ENCODE peak calls at places on chromosomes 13 and 19, in six cellular contexts. G, L, V, N, Y and F are unnamed samples.

GRCh38 chr19:50639121-50640112 is at the start of gene SYT3:
- DNase-seq in G (peak; percentile 27), L (peak; percentile 66), V (peak; percentile 78), N (no peak), Y (peak; percentile 10), F (peak; percentile 71)

GRCh38 chr13:66003558-66003957 is 1226.6 kb downstream of the PCDH9 start:
- DNase-seq in G (no peak), L (no peak), V (no peak), N (no peak), Y (no peak), F (no peak)

GRCh38 chr19:37309834-37310575 is 60.9 kb upstream of the ZNF527 start:
- DNase-seq in G (no peak), L (no peak), V (no peak), N (no peak), Y (peak; percentile 35), F (peak; percentile 45)

GRCh38 chr19:4423727-4424126 is 21.3 kb downstream of the CHAF1A start:
- DNase-seq in G (no peak), L (no peak), V (no peak), N (no peak), Y (no peak), F (no peak)

GRCh38 chr13:114226088-114226487 is 8.6 kb upstream of the CDC16 start:
- DNase-seq in G (no peak), L (no peak), V (no peak), N (no peak), Y (no peak), F (no peak)

GRCh38 chr13:51793570-51794273 is 10.2 kb downstream of the DHRS12 start:
- DNase-seq in G (peak; percentile 91), L (no peak), V (no peak), N (peak; percentile 85), Y (peak; percentile 77), F (peak; percentile 47)

GRCh38 chr19:41795031-41795461 is 1.3 kb upstream of the CEACAM3 start:
- DNase-seq in G (peak; percentile 16), L (peak; percentile 30), V (peak; percentile 65), N (peak; percentile 27), Y (peak; percentile 65), F (peak; percentile 57)

GRCh38 chr19:15448778-15449619 is 757 bp downstream of the WIZ start:
- DNase-seq in G (no peak), L (no peak), V (no peak), N (peak; percentile 34), Y (peak; percentile 44), F (no peak)

GRCh38 chr19:38878575-38879399 is 712 bp upstream of the RINL start:
- DNase-seq in G (no peak), L (no peak), V (no peak), N (no peak), Y (no peak), F (no peak)

GRCh38 chr13:113022391-113023216 is 53.6 kb downstream of the MCF2L start:
- DNase-seq in G (no peak), L (peak; percentile 95), V (peak; percentile 66), N (peak; percentile 2), Y (peak; percentile 50), F (peak; percentile 97)

GRCh38 chr19:35911790-35912189 is 3.7 kb upstream of the TYROBP start:
- DNase-seq in G (peak; percentile 38), L (no peak), V (no peak), N (no peak), Y (no peak), F (no peak)

GRCh38 chr13:39107484-39108040 is 69.3 kb downstream of the NHLRC3 start:
- DNase-seq in G (no peak), L (no peak), V (no peak), N (no peak), Y (no peak), F (no peak)

GRCh38 chr13:39810091-39810877 is 154.8 kb downstream of the COG6 start:
- DNase-seq in G (no peak), L (no peak), V (no peak), N (no peak), Y (peak; percentile 35), F (peak; percentile 61)

GRCh38 chr19:37334179-37335071 is 36.5 kb upstream of the ZNF527 start:
- DNase-seq in G (peak; percentile 86), L (peak; percentile 87), V (peak; percentile 97), N (peak; percentile 92), Y (peak; percentile 88), F (peak; percentile 98)

GRCh38 chr13:48574036-48574796 is 41.3 kb upstream of the RCBTB2 start:
- DNase-seq in G (no peak), L (no peak), V (no peak), N (no peak), Y (no peak), F (no peak)

GRCh38 chr13:106514928-106515634 is 20.4 kb downstream of the EFNB2 start:
- DNase-seq in G (no peak), L (no peak), V (no peak), N (no peak), Y (no peak), F (no peak)

GRCh38 chr19:16520986-16521624 is 21.1 kb downstream of the CHERP start:
- DNase-seq in G (no peak), L (no peak), V (no peak), N (no peak), Y (no peak), F (no peak)

GRCh38 chr19:3149089-3149488 is 13.3 kb downstream of the GNA15 start:
- DNase-seq in G (no peak), L (no peak), V (no peak), N (no peak), Y (no peak), F (no peak)
- H3K23ac ChIP-seq in G (no peak overlapping the region), L (no peak overlapping the region), V (no peak overlapping the region), N (no peak overlapping the region), Y (peak overlapping the region; percentile 96), F (no peak overlapping the region)

DNA sequence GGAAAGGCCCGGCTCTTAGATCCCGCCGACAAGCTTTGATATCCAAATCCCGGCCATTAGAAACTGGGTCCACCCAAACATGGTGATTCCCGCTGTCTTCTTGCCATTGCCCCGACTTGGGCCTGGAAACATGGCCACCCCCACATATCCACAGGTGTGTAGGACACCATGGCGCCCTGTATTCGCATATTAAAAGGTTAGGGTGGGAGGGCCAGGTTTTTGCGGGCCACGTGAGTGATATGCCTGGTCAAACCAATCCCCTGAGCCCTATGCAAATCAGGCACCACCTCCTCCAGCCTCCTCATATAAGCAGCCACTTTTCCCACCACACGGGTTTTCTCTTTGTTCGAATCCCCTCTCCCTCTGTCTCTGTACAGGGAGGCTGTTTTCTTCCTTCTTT is 766.4 kb downstream of the UQCRFS1 start:
- DNase-seq in G (no peak), L (no peak), V (peak; percentile 79), N (no peak), Y (no peak), F (no peak)
- H3K27ac ChIP-seq in G (no peak overlapping the region), L (no peak overlapping the region), V (no peak overlapping the region), N (no peak overlapping the region), Y (no peak overlapping the region), F (no peak overlapping the region)

GRCh38 chr13:21338651-21339278 is 120.3 kb downstream of the ZDHHC20 start:
- DNase-seq in G (no peak), L (no peak), V (no peak), N (no peak), Y (peak; percentile 87), F (peak; percentile 85)
- H3K23ac ChIP-seq in G (no peak overlapping the region), L (no peak overlapping the region), V (peak overlapping the region; percentile 43), N (no peak overlapping the region), Y (no peak overlapping the region), F (no peak overlapping the region)

GRCh38 chr19:3056454-3057016 is 5.8 kb downstream of the TLE5 start:
- DNase-seq in G (no peak), L (no peak), V (no peak), N (no peak), Y (peak; percentile 85), F (peak; percentile 79)
- H3K27ac ChIP-seq in G (no peak overlapping the region), L (no peak overlapping the region), V (no peak overlapping the region), N (peak overlapping the region; percentile 19), Y (no peak overlapping the region), F (peak overlapping the region; percentile 41)

GRCh38 chr19:3370728-3371591 is 4.6 kb downstream of the NFIC start:
- DNase-seq in G (no peak), L (no peak), V (no peak), N (no peak), Y (no peak), F (no peak)
- H3K23ac ChIP-seq in G (peak overlapping the region; percentile 87), L (peak overlapping the region; percentile 56), V (no peak overlapping the region), N (no peak overlapping the region), Y (peak overlapping the region; percentile 74), F (no peak overlapping the region)

GRCh38 chr13:93473441-93474270 is 247.0 kb downstream of the GPC6 start:
- DNase-seq in G (peak; percentile 74), L (no peak), V (no peak), N (peak; percentile 88), Y (no peak), F (peak; percentile 23)

GRCh38 chr13:93472897-93473296 is 246.3 kb downstream of the GPC6 start:
- DNase-seq in G (no peak), L (no peak), V (no peak), N (no peak), Y (no peak), F (no peak)

GRCh38 chr13:93476175-93476574 is 249.6 kb downstream of the GPC6 start:
- DNase-seq in G (peak; percentile 91), L (no peak), V (no peak), N (peak; percentile 96), Y (peak; percentile 31), F (peak; percentile 65)

GRCh38 chr13:93477238-93477637 is 250.6 kb downstream of the GPC6 start:
- DNase-seq in G (peak; percentile 27), L (no peak), V (no peak), N (peak; percentile 33), Y (peak; percentile 7), F (no peak)

DNA sequence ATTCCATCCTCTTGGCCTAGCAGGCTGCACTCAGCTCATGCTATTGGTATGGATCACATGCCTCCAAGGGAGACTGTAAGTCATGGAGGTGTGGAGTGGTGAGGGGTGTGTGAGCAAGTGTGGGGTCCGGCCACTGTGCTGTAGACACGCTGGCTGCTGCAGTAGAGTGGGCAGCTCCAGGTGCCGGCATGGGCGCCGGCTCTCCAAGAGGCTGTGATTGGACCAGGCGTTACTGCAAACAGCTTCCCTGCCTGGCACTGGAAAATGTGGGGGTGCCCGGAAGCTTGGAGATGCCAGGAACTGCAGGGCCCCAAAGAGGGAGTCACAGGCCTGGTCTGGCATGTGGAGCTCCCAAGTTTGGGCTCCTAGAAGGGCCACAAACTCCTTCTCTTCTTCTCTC is 245.7 kb downstream of the GPC6 start:
- DNase-seq in G (no peak), L (no peak), V (no peak), N (no peak), Y (no peak), F (no peak)
- H3K27ac ChIP-seq in G (no peak overlapping the region), L (no peak overlapping the region), V (no peak overlapping the region), N (no peak overlapping the region), Y (no peak overlapping the region), F (no peak overlapping the region)

GRCh38 chr13:20902438-20903163 is at the start of gene XPO4:
- DNase-seq in G (peak; percentile 69), L (peak; percentile 78), V (peak; percentile 75), N (peak; percentile 86), Y (peak; percentile 85), F (peak; percentile 89)
- H3K23ac ChIP-seq in G (peak within 1 kb of the TSS; percentile 60), L (peak within 1 kb of the TSS; percentile 91), V (no peak within 1 kb of the TSS), N (peak within 1 kb of the TSS; percentile 90), Y (no peak within 1 kb of the TSS), F (peak within 1 kb of the TSS; percentile 59)